ENCODE peak calls at places on chromosomes 6 and 20, in ten cellular contexts. Z is GM12865; S is stimulated activated CD4-positive, alpha-beta T cell treated with anti-CD3 and anti-CD28 coated beads, Interleukin-12 subunit alpha, Interleukin-12 subunit beta, amount 100 ng/mL, for 4 hours; D is renal cortical epithelial cell; B is NCI-H526 treated with DMSO at 0.1 percent for 48 hours; J is ELF-1; H is NCI-H1105; I is M059J; U is sciatic nerve; W is DMS153. P is an unnamed sample.

GRCh38 chr20:61531553-61532345 is 279.7 kb downstream of the CDH4 start:
- DNase-seq in H (no peak), B (no peak), J (peak), U (no peak), S (no peak), D (no peak), Z (no peak), I (peak), W (no peak), P (no peak)

GRCh38 chr6:36104836-36105235 is 25.5 kb upstream of the MAPK13 start:
- DNase-seq in S (no peak), J (no peak), B (no peak), D (no peak), H (no peak), W (no peak), Z (no peak), I (no peak), U (no peak), P (no peak)

GRCh38 chr6:155155787-155156447 is 107.9 kb upstream of the CLDN20 start:
- DNase-seq in I (peak), D (peak), B (no peak), U (no peak), Z (no peak), W (no peak), J (no peak), H (no peak), S (no peak), P (peak)

GRCh38 chr20:20003088-20003954 is 13.8 kb upstream of the NAA20 start:
- DNase-seq in Z (peak), D (peak), I (no peak), B (no peak), J (no peak), U (no peak), H (no peak), S (no peak), W (no peak), P (peak)

GRCh38 chr20:52994184-52994970 is 22.2 kb downstream of the TSHZ2 start:
- DNase-seq in U (no peak), D (no peak), S (no peak), J (no peak), B (no peak), H (no peak), W (no peak), Z (no peak), I (no peak), P (no peak)

GRCh38 chr6:10834823-10835222 is 3.5 kb downstream of the MAK start:
- DNase-seq in B (no peak), Z (no peak), H (no peak), W (no peak), U (no peak), S (no peak), D (no peak), I (no peak), J (no peak), P (no peak)

GRCh38 chr6:138182939-138183791 is 21.4 kb downstream of the ARFGEF3 start:
- DNase-seq in I (no peak), S (no peak), J (no peak), W (peak), D (no peak), H (peak), Z (no peak), B (no peak), U (peak), P (no peak)

GRCh38 chr6:5287205-5287965 is 26.1 kb downstream of the FARS2 start:
- DNase-seq in S (no peak), H (no peak), Z (peak), J (no peak), W (no peak), D (peak), B (no peak), U (no peak), I (peak), P (peak)

GRCh38 chr6:77180367-77180766 is 282.9 kb downstream of the HTR1B start:
- DNase-seq in D (no peak), H (no peak), W (no peak), Z (no peak), I (peak), S (no peak), B (no peak), J (peak), U (no peak), P (peak)